ENCODE peak calls at places on chromosomes 7 and 10, in five cellular contexts. N is CD8-positive, alpha-beta memory T cell; J is uterus; P is memory B cell; H is left ventricle myocardium inferior. Y is an unnamed sample.

GRCh38 chr7:85682819-85683218 is 496.0 kb upstream of the SEMA3D start:
- DNase-seq in N (no peak), J (no peak), P (no peak), H (no peak), Y (no peak)

GRCh38 chr10:49651917-49652316 is 27.5 kb upstream of the C10orf53 start:
- DNase-seq in N (no peak), J (no peak), P (no peak), H (no peak), Y (no peak)

GRCh38 chr7:50266893-50267386 is 37.6 kb upstream of the IKZF1 start:
- DNase-seq in N (peak), J (peak), P (no peak), H (peak), Y (peak)

GRCh38 chr7:151740180-151740845 is 136.6 kb downstream of the PRKAG2 start:
- DNase-seq in N (no peak), J (no peak), P (no peak), H (no peak), Y (no peak)

GRCh38 chr7:1071731-1072254 is 16.1 kb upstream of the GPER1 start:
- DNase-seq in N (no peak), J (no peak), P (no peak), H (no peak), Y (no peak)

GRCh38 chr7:112985377-112985987 is 101.1 kb downstream of the GPR85 start:
- DNase-seq in N (no peak), J (peak), P (no peak), H (no peak), Y (no peak)

GRCh38 chr10:129832582-129833249 is 131.4 kb downstream of the EBF3 start:
- DNase-seq in N (no peak), J (no peak), P (no peak), H (no peak), Y (no peak)

GRCh38 chr10:97810476-97810875 is 38.7 kb upstream of the SFRP5 start:
- DNase-seq in N (no peak), J (no peak), P (no peak), H (no peak), Y (no peak)

GRCh38 chr10:49831352-49832040 is 69.4 kb upstream of the OGDHL start:
- DNase-seq in N (no peak), J (peak), P (no peak), H (no peak), Y (no peak)